ENCODE peak calls at places on chromosomes 3 and 15, in nine cellular contexts. One of them, this sample, is unnamed.

GRCh38 chr3:60812544-60812943 is 438.7 kb downstream of the FHIT start:
- DNase-seq in cardiac muscle cell: no peak
- DNase-seq in naive thymus-derived CD4-positive, alpha-beta T cell: no peak
- DNase-seq in CD8-positive, alpha-beta T cell: no peak
- DNase-seq in uterus: no peak
- DNase-seq in pancreas: no peak
- DNase-seq in ovary: no peak
- DNase-seq in CD4-positive, alpha-beta T cell: no peak
- DNase-seq in IMR-90: no peak
- DNase-seq in this sample: no peak

GRCh38 chr3:186882881-186883685 is 40.6 kb downstream of the ADIPOQ start:
- DNase-seq in naive thymus-derived CD4-positive, alpha-beta T cell: no peak
- DNase-seq in cardiac muscle cell: no peak
- DNase-seq in IMR-90: peak; percentile 77
- DNase-seq in pancreas: no peak
- DNase-seq in uterus: no peak
- DNase-seq in CD8-positive, alpha-beta T cell: no peak
- DNase-seq in ovary: no peak
- DNase-seq in CD4-positive, alpha-beta T cell: no peak
- DNase-seq in this sample: no peak

GRCh38 chr3:50381315-50381714 is 22.0 kb upstream of the TMEM115 start:
- DNase-seq in ovary: no peak
- DNase-seq in cardiac muscle cell: no peak
- DNase-seq in pancreas: no peak
- DNase-seq in CD4-positive, alpha-beta T cell: no peak
- DNase-seq in CD8-positive, alpha-beta T cell: no peak
- DNase-seq in naive thymus-derived CD4-positive, alpha-beta T cell: no peak
- DNase-seq in IMR-90: no peak
- DNase-seq in uterus: no peak
- DNase-seq in this sample: no peak

GRCh38 chr3:121660356-121661171 is at the start of gene HCLS1:
- DNase-seq in ovary: no peak
- DNase-seq in IMR-90: no peak
- DNase-seq in naive thymus-derived CD4-positive, alpha-beta T cell: peak; percentile 87
- DNase-seq in pancreas: no peak
- DNase-seq in CD4-positive, alpha-beta T cell: peak; percentile 58
- DNase-seq in cardiac muscle cell: no peak
- DNase-seq in CD8-positive, alpha-beta T cell: peak; percentile 63
- DNase-seq in uterus: peak; percentile 18
- DNase-seq in this sample: peak; percentile 18

GRCh38 chr3:149215474-149215873 is 6.2 kb downstream of the CP start:
- DNase-seq in CD8-positive, alpha-beta T cell: no peak
- DNase-seq in cardiac muscle cell: no peak
- DNase-seq in naive thymus-derived CD4-positive, alpha-beta T cell: no peak
- DNase-seq in CD4-positive, alpha-beta T cell: no peak
- DNase-seq in uterus: no peak
- DNase-seq in ovary: no peak
- DNase-seq in IMR-90: no peak
- DNase-seq in pancreas: no peak
- DNase-seq in this sample: no peak

GRCh38 chr3:12284591-12284990 is 4.3 kb upstream of the PPARG start:
- DNase-seq in uterus: no peak
- DNase-seq in CD8-positive, alpha-beta T cell: no peak
- DNase-seq in pancreas: no peak
- DNase-seq in cardiac muscle cell: no peak
- DNase-seq in ovary: no peak
- DNase-seq in CD4-positive, alpha-beta T cell: no peak
- DNase-seq in naive thymus-derived CD4-positive, alpha-beta T cell: no peak
- DNase-seq in IMR-90: no peak
- DNase-seq in this sample: no peak

GRCh38 chr3:20637729-20638128 is 451.7 kb upstream of the SGO1 start:
- DNase-seq in IMR-90: peak; percentile 49
- DNase-seq in CD8-positive, alpha-beta T cell: no peak
- DNase-seq in naive thymus-derived CD4-positive, alpha-beta T cell: no peak
- DNase-seq in ovary: no peak
- DNase-seq in CD4-positive, alpha-beta T cell: no peak
- DNase-seq in pancreas: no peak
- DNase-seq in uterus: no peak
- DNase-seq in cardiac muscle cell: no peak
- DNase-seq in this sample: no peak

GRCh38 chr3:146469206-146470017 is at the start of gene PLSCR2:
- DNase-seq in naive thymus-derived CD4-positive, alpha-beta T cell: peak; percentile 75
- DNase-seq in uterus: peak; percentile 25
- DNase-seq in cardiac muscle cell: peak; percentile 15
- DNase-seq in IMR-90: no peak
- DNase-seq in CD8-positive, alpha-beta T cell: peak; percentile 77
- DNase-seq in ovary: peak; percentile 59
- DNase-seq in pancreas: peak; percentile 89
- DNase-seq in CD4-positive, alpha-beta T cell: peak; percentile 71
- DNase-seq in this sample: peak; percentile 4

GRCh38 chr3:133856316-133856715 is 39.4 kb downstream of the RAB6B start:
- DNase-seq in naive thymus-derived CD4-positive, alpha-beta T cell: no peak
- DNase-seq in cardiac muscle cell: no peak
- DNase-seq in IMR-90: peak; percentile 27
- DNase-seq in CD4-positive, alpha-beta T cell: no peak
- DNase-seq in pancreas: no peak
- DNase-seq in CD8-positive, alpha-beta T cell: no peak
- DNase-seq in ovary: no peak
- DNase-seq in uterus: no peak
- DNase-seq in this sample: no peak

GRCh38 chr3:30811174-30811795 is 83.2 kb downstream of the GADL1 start:
- DNase-seq in naive thymus-derived CD4-positive, alpha-beta T cell: no peak
- DNase-seq in ovary: no peak
- DNase-seq in pancreas: no peak
- DNase-seq in cardiac muscle cell: no peak
- DNase-seq in CD8-positive, alpha-beta T cell: no peak
- DNase-seq in CD4-positive, alpha-beta T cell: no peak
- DNase-seq in uterus: no peak
- DNase-seq in IMR-90: no peak
- DNase-seq in this sample: no peak

GRCh38 chr3:25454411-25454927 is 26.4 kb downstream of the RARB start:
- DNase-seq in uterus: no peak
- DNase-seq in CD8-positive, alpha-beta T cell: no peak
- DNase-seq in cardiac muscle cell: no peak
- DNase-seq in IMR-90: no peak
- DNase-seq in naive thymus-derived CD4-positive, alpha-beta T cell: no peak
- DNase-seq in CD4-positive, alpha-beta T cell: no peak
- DNase-seq in ovary: no peak
- DNase-seq in pancreas: no peak
- DNase-seq in this sample: no peak

GRCh38 chr15:44810237-44810636 is 73.9 kb downstream of the TRIM69 start:
- DNase-seq in IMR-90: no peak
- DNase-seq in CD4-positive, alpha-beta T cell: no peak
- DNase-seq in CD8-positive, alpha-beta T cell: no peak
- DNase-seq in uterus: no peak
- DNase-seq in cardiac muscle cell: no peak
- DNase-seq in pancreas: no peak
- DNase-seq in naive thymus-derived CD4-positive, alpha-beta T cell: no peak
- DNase-seq in ovary: no peak
- DNase-seq in this sample: no peak

GRCh38 chr15:44808557-44808956 is 72.2 kb downstream of the TRIM69 start:
- DNase-seq in CD8-positive, alpha-beta T cell: no peak
- DNase-seq in cardiac muscle cell: no peak
- DNase-seq in CD4-positive, alpha-beta T cell: no peak
- DNase-seq in uterus: no peak
- DNase-seq in pancreas: no peak
- DNase-seq in ovary: no peak
- DNase-seq in naive thymus-derived CD4-positive, alpha-beta T cell: no peak
- DNase-seq in IMR-90: no peak
- DNase-seq in this sample: no peak

GRCh38 chr15:44812029-44812517 is 75.7 kb downstream of the TRIM69 start:
- DNase-seq in IMR-90: no peak
- DNase-seq in cardiac muscle cell: no peak
- DNase-seq in naive thymus-derived CD4-positive, alpha-beta T cell: no peak
- DNase-seq in pancreas: peak; percentile 56
- DNase-seq in CD8-positive, alpha-beta T cell: no peak
- DNase-seq in uterus: no peak
- DNase-seq in ovary: no peak
- DNase-seq in CD4-positive, alpha-beta T cell: no peak
- DNase-seq in this sample: no peak

GRCh38 chr15:44811347-44811746 is 75.0 kb downstream of the TRIM69 start:
- DNase-seq in CD4-positive, alpha-beta T cell: no peak
- DNase-seq in cardiac muscle cell: no peak
- DNase-seq in IMR-90: no peak
- DNase-seq in naive thymus-derived CD4-positive, alpha-beta T cell: no peak
- DNase-seq in CD8-positive, alpha-beta T cell: no peak
- DNase-seq in uterus: no peak
- DNase-seq in pancreas: no peak
- DNase-seq in ovary: no peak
- DNase-seq in this sample: no peak

GRCh38 chr15:44813231-44813630 is 76.9 kb downstream of the TRIM69 start:
- DNase-seq in uterus: no peak
- DNase-seq in CD4-positive, alpha-beta T cell: no peak
- DNase-seq in ovary: no peak
- DNase-seq in CD8-positive, alpha-beta T cell: no peak
- DNase-seq in pancreas: no peak
- DNase-seq in naive thymus-derived CD4-positive, alpha-beta T cell: no peak
- DNase-seq in cardiac muscle cell: no peak
- DNase-seq in IMR-90: no peak
- DNase-seq in this sample: no peak
- H3K27ac ChIP-seq in uterus: no peak overlapping the region
- H3K27ac ChIP-seq in CD4-positive, alpha-beta T cell: no peak overlapping the region
- H3K27ac ChIP-seq in ovary: no peak overlapping the region
- H3K27ac ChIP-seq in CD8-positive, alpha-beta T cell: no peak overlapping the region
- H3K27ac ChIP-seq in pancreas: peak overlapping the region; percentile 72
- H3K27ac ChIP-seq in naive thymus-derived CD4-positive, alpha-beta T cell: no peak overlapping the region
- H3K27ac ChIP-seq in cardiac muscle cell: no peak overlapping the region
- H3K27ac ChIP-seq in IMR-90: no peak overlapping the region
- H3K27ac ChIP-seq in this sample: no peak overlapping the region

GRCh38 chr3:144665567-144666053 is 694.0 kb downstream of the DIPK2A start:
- DNase-seq in naive thymus-derived CD4-positive, alpha-beta T cell: no peak
- DNase-seq in CD8-positive, alpha-beta T cell: no peak
- DNase-seq in CD4-positive, alpha-beta T cell: no peak
- DNase-seq in uterus: no peak
- DNase-seq in pancreas: no peak
- DNase-seq in cardiac muscle cell: no peak
- DNase-seq in ovary: no peak
- DNase-seq in IMR-90: no peak
- DNase-seq in this sample: no peak

DNA sequence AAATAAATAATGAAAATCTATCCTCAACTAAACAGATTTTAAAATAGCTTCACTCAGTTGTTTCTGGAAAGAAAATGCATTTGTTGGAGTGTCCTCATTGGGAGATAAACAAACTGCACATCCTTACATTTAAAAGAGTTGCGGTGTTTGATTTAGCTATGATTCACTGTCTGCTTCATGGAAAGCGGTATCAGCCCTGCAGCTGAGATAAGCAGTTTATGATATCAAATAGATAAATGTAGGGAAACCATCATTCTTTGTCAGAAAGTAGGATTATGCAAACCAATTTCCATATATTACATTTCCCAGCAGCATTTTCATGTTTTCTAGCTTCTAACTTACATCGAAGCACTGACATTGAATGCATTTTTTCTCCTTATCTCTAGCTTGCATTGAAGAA is 698.9 kb downstream of the DIPK2A start:
- DNase-seq in IMR-90: no peak
- DNase-seq in ovary: no peak
- DNase-seq in cardiac muscle cell: no peak
- DNase-seq in CD4-positive, alpha-beta T cell: no peak
- DNase-seq in naive thymus-derived CD4-positive, alpha-beta T cell: no peak
- DNase-seq in uterus: no peak
- DNase-seq in pancreas: no peak
- DNase-seq in CD8-positive, alpha-beta T cell: no peak
- DNase-seq in this sample: no peak
- H3K27ac ChIP-seq in IMR-90: no peak overlapping the region
- H3K27ac ChIP-seq in ovary: no peak overlapping the region
- H3K27ac ChIP-seq in cardiac muscle cell: no peak overlapping the region
- H3K27ac ChIP-seq in CD4-positive, alpha-beta T cell: no peak overlapping the region
- H3K27ac ChIP-seq in naive thymus-derived CD4-positive, alpha-beta T cell: no peak overlapping the region
- H3K27ac ChIP-seq in uterus: no peak overlapping the region
- H3K27ac ChIP-seq in pancreas: no peak overlapping the region
- H3K27ac ChIP-seq in CD8-positive, alpha-beta T cell: no peak overlapping the region
- H3K27ac ChIP-seq in this sample: no peak overlapping the region

DNA sequence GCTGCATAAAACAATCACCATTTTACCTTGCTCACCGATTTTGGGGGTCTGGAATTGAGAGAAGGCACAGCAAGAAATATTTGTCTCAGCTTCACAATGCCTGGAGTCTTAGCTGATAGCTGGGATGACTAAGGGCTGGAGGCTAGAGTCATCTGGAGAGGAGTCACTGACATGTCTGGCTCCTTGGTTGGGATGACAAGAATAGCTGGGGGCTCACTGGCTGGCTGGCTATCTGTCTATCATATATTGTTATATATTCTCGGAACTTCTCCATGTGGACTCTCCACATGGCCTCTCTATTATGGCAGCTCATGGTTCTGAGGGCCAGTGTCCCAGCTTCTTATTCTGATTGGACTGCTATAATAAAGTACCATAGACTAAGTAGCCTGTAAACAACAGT is 20.0 kb upstream of the TRIM71 start:
- DNase-seq in IMR-90: no peak
- DNase-seq in cardiac muscle cell: no peak
- DNase-seq in pancreas: no peak
- DNase-seq in CD8-positive, alpha-beta T cell: no peak
- DNase-seq in CD4-positive, alpha-beta T cell: no peak
- DNase-seq in uterus: no peak
- DNase-seq in ovary: no peak
- DNase-seq in naive thymus-derived CD4-positive, alpha-beta T cell: no peak
- DNase-seq in this sample: no peak
- H3K27ac ChIP-seq in IMR-90: no peak overlapping the region
- H3K27ac ChIP-seq in cardiac muscle cell: no peak overlapping the region
- H3K27ac ChIP-seq in pancreas: no peak overlapping the region
- H3K27ac ChIP-seq in CD8-positive, alpha-beta T cell: no peak overlapping the region
- H3K27ac ChIP-seq in CD4-positive, alpha-beta T cell: no peak overlapping the region
- H3K27ac ChIP-seq in uterus: no peak overlapping the region
- H3K27ac ChIP-seq in ovary: no peak overlapping the region
- H3K27ac ChIP-seq in naive thymus-derived CD4-positive, alpha-beta T cell: no peak overlapping the region
- H3K27ac ChIP-seq in this sample: no peak overlapping the region

GRCh38 chr15:48176097-48176496 is 2.0 kb downstream of the MYEF2 start:
- DNase-seq in pancreas: no peak
- DNase-seq in uterus: no peak
- DNase-seq in cardiac muscle cell: no peak
- DNase-seq in naive thymus-derived CD4-positive, alpha-beta T cell: no peak
- DNase-seq in ovary: no peak
- DNase-seq in IMR-90: peak; percentile 38
- DNase-seq in CD4-positive, alpha-beta T cell: no peak
- DNase-seq in CD8-positive, alpha-beta T cell: no peak
- DNase-seq in this sample: no peak

GRCh38 chr15:48178612-48178931 is 477 bp upstream of the MYEF2 start:
- DNase-seq in pancreas: no peak
- DNase-seq in cardiac muscle cell: no peak
- DNase-seq in IMR-90: no peak
- DNase-seq in ovary: no peak
- DNase-seq in naive thymus-derived CD4-positive, alpha-beta T cell: no peak
- DNase-seq in CD4-positive, alpha-beta T cell: no peak
- DNase-seq in uterus: no peak
- DNase-seq in CD8-positive, alpha-beta T cell: no peak
- DNase-seq in this sample: no peak

GRCh38 chr15:48177383-48177874 is 666 bp downstream of the MYEF2 start:
- DNase-seq in CD8-positive, alpha-beta T cell: no peak
- DNase-seq in IMR-90: peak; percentile 62
- DNase-seq in CD4-positive, alpha-beta T cell: no peak
- DNase-seq in uterus: no peak
- DNase-seq in pancreas: no peak
- DNase-seq in ovary: no peak
- DNase-seq in cardiac muscle cell: peak; percentile 38
- DNase-seq in naive thymus-derived CD4-positive, alpha-beta T cell: peak; percentile 41
- DNase-seq in this sample: no peak

GRCh38 chr15:48177875-48178611 is at the start of gene MYEF2:
- DNase-seq in pancreas: peak; percentile 73
- DNase-seq in cardiac muscle cell: peak; percentile 88
- DNase-seq in naive thymus-derived CD4-positive, alpha-beta T cell: peak; percentile 70
- DNase-seq in ovary: peak; percentile 40
- DNase-seq in CD8-positive, alpha-beta T cell: peak; percentile 57
- DNase-seq in IMR-90: peak; percentile 67
- DNase-seq in uterus: peak; percentile 36
- DNase-seq in CD4-positive, alpha-beta T cell: peak; percentile 61
- DNase-seq in this sample: no peak

GRCh38 chr15:48176957-48177356 is 1.1 kb downstream of the MYEF2 start:
- DNase-seq in CD8-positive, alpha-beta T cell: no peak
- DNase-seq in pancreas: no peak
- DNase-seq in cardiac muscle cell: no peak
- DNase-seq in uterus: no peak
- DNase-seq in CD4-positive, alpha-beta T cell: no peak
- DNase-seq in IMR-90: no peak
- DNase-seq in ovary: no peak
- DNase-seq in naive thymus-derived CD4-positive, alpha-beta T cell: no peak
- DNase-seq in this sample: no peak
- H3K27ac ChIP-seq in CD8-positive, alpha-beta T cell: no peak overlapping the region
- H3K27ac ChIP-seq in pancreas: no peak overlapping the region
- H3K27ac ChIP-seq in cardiac muscle cell: no peak overlapping the region
- H3K27ac ChIP-seq in uterus: no peak overlapping the region
- H3K27ac ChIP-seq in CD4-positive, alpha-beta T cell: no peak overlapping the region
- H3K27ac ChIP-seq in IMR-90: no peak overlapping the region
- H3K27ac ChIP-seq in ovary: no peak overlapping the region
- H3K27ac ChIP-seq in naive thymus-derived CD4-positive, alpha-beta T cell: no peak overlapping the region
- H3K27ac ChIP-seq in this sample: no peak overlapping the region